ENCODE peak calls at places on chromosomes 13 and 19, in eight cellular contexts. K, E, G, M, H, N, B and P are unnamed samples.
A peak's percentile ranks its signal among the peaks of the same experiment; 100 is the strongest.

GRCh38 chr19:29266001-29266400 is 53.0 kb upstream of the UQCRFS1 start:
- DNase-seq in K (no peak), E (no peak), G (no peak), M (no peak), H (no peak), N (no peak), B (no peak), P (no peak)

GRCh38 chr13:75178436-75178835 is 303.5 kb downstream of the TBC1D4 start:
- DNase-seq in K (no peak), E (no peak), G (no peak), M (no peak), H (no peak), N (no peak), B (no peak), P (no peak)

GRCh38 chr19:38993271-38993670 is 17.7 kb upstream of the FBXO17 start:
- DNase-seq in K (no peak), E (no peak), G (no peak), M (no peak), H (peak; percentile 68), N (no peak), B (no peak), P (no peak)

GRCh38 chr19:40217027-40217810 is 965 bp downstream of the TTC9B start:
- DNase-seq in K (no peak), E (peak; percentile 28), G (no peak), M (peak; percentile 74), H (no peak), N (peak; percentile 74), B (no peak), P (no peak)

GRCh38 chr13:24834902-24835510 is 71.0 kb downstream of the RNF17 start:
- DNase-seq in K (no peak), E (peak; percentile 13), G (no peak), M (peak; percentile 4), H (no peak), N (peak; percentile 19), B (no peak), P (no peak)

GRCh38 chr13:43543331-43543730 is 243.4 kb downstream of the ENOX1 start:
- DNase-seq in K (no peak), E (no peak), G (no peak), M (no peak), H (no peak), N (no peak), B (no peak), P (no peak)

GRCh38 chr13:25806304-25806974 is 245.4 kb downstream of the SHISA2 start:
- DNase-seq in K (no peak), E (no peak), G (no peak), M (peak; percentile 23), H (no peak), N (no peak), B (no peak), P (no peak)

GRCh38 chr13:21580736-21581135 is 23.2 kb downstream of the MICU2 start:
- DNase-seq in K (no peak), E (no peak), G (no peak), M (no peak), H (no peak), N (no peak), B (no peak), P (no peak)

GRCh38 chr19:18230941-18231734 is 4.9 kb upstream of the PDE4C start:
- DNase-seq in K (no peak), E (no peak), G (no peak), M (no peak), H (no peak), N (no peak), B (no peak), P (no peak)

GRCh38 chr19:51259348-51260245 is 8.7 kb downstream of the SIGLECL1 start:
- DNase-seq in K (no peak), E (peak; percentile 37), G (no peak), M (peak; percentile 26), H (peak; percentile 54), N (peak; percentile 20), B (no peak), P (peak; percentile 27)

GRCh38 chr13:94657167-94657566 is 55.2 kb downstream of the SOX21 start:
- DNase-seq in K (no peak), E (no peak), G (no peak), M (no peak), H (peak; percentile 30), N (no peak), B (no peak), P (no peak)

GRCh38 chr19:18386543-18387251 is 739 bp downstream of the GDF15 start:
- DNase-seq in K (no peak), E (no peak), G (no peak), M (no peak), H (peak; percentile 69), N (peak; percentile 82), B (peak; percentile 22), P (no peak)

GRCh38 chr13:89465366-89465765 is 1794.2 kb downstream of the SLITRK5 start:
- DNase-seq in K (no peak), E (no peak), G (no peak), M (no peak), H (peak; percentile 9), N (no peak), B (no peak), P (no peak)

GRCh38 chr19:44653977-44654784 is 10.5 kb downstream of the PVR start:
- DNase-seq in K (no peak), E (peak; percentile 88), G (peak; percentile 72), M (peak; percentile 71), H (peak; percentile 68), N (peak; percentile 87), B (peak; percentile 61), P (no peak)

GRCh38 chr19:4197625-4198466 is 15.4 kb downstream of the ANKRD24 start:
- DNase-seq in K (no peak), E (no peak), G (no peak), M (no peak), H (no peak), N (no peak), B (no peak), P (no peak)

GRCh38 chr13:73230714-73231113 is 171.9 kb downstream of the KLF5 start:
- DNase-seq in K (no peak), E (no peak), G (no peak), M (no peak), H (peak; percentile 16), N (no peak), B (no peak), P (no peak)

GRCh38 chr13:48094404-48094780 is 512 bp downstream of the MED4 start:
- DNase-seq in K (no peak), E (peak; percentile 22), G (no peak), M (no peak), H (no peak), N (no peak), B (no peak), P (no peak)

GRCh38 chr19:10820173-10820572 is 15.8 kb downstream of the TMED1 start:
- DNase-seq in K (no peak), E (peak; percentile 34), G (no peak), M (no peak), H (no peak), N (no peak), B (no peak), P (no peak)

GRCh38 chr19:12092065-12092867 is 27.7 kb downstream of the ZNF844 start:
- DNase-seq in K (peak; percentile 49), E (no peak), G (peak; percentile 90), M (peak; percentile 92), H (peak; percentile 93), N (peak; percentile 88), B (peak; percentile 44), P (peak; percentile 71)

DNA sequence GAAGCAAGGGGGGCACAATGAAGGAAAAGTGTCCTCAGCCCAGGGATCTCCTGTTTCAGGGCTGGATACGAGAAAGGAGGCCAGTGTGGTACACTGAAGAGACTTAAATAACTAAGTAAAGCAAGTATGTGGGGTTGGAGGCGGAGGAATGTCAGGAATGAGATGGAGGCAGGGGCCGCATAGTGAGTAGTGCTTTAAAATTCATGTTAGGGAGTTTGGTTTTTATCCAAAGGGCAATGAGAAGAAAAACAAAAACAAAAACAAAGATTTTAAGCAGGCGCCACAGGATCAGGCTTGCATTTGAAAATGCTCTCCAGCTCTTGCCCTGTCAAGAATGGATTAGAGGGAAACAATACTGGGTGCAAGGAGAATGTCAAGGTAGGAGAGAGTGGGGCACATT is 273.4 kb downstream of the DCLK1 start:
- DNase-seq in K (no peak), E (no peak), G (no peak), M (no peak), H (peak; percentile 33), N (no peak), B (no peak), P (peak; percentile 60)
- H3K27ac ChIP-seq in K (peak overlapping the region; percentile 87), E (no peak overlapping the region), G (no peak overlapping the region), M (no peak overlapping the region), H (no peak overlapping the region), N (no peak overlapping the region), B (peak overlapping the region; percentile 78), P (peak overlapping the region; percentile 21)

GRCh38 chr19:41551212-41551610 is 24.8 kb upstream of the CEACAM21 start:
- DNase-seq in K (no peak), E (no peak), G (no peak), M (no peak), H (no peak), N (no peak), B (no peak), P (no peak)
- H3K27ac ChIP-seq in K (no peak overlapping the region), E (peak overlapping the region; percentile 99), G (peak overlapping the region; percentile 68), M (no peak overlapping the region), H (no peak overlapping the region), N (no peak overlapping the region), B (peak overlapping the region; percentile 56), P (no peak overlapping the region)

DNA sequence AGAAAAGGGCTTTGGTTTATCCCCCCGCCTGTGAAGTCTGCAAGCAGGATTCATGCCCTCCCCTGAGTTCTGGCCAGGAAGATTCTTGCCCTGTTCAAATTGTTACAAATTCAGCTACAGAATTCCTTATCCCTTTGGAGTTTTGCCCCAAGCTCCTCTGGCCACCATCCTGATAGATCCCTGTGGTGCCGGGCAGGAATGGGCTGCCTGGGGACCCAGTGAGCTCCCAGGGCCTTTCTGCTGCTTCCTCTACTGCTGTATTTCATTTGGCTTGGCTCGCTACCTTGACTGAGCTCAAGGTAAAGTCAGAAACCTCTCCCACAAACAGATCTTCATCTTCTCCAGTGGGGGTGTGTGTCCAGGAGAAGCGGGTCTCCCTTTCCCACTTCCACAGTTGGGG is 194.6 kb upstream of the NBEA start:
- DNase-seq in K (no peak), E (no peak), G (no peak), M (no peak), H (peak; percentile 25), N (no peak), B (no peak), P (no peak)
- H3K27ac ChIP-seq in K (no peak overlapping the region), E (no peak overlapping the region), G (peak overlapping the region; percentile 86), M (peak overlapping the region; percentile 44), H (no peak overlapping the region), N (no peak overlapping the region), B (peak overlapping the region; percentile 74), P (no peak overlapping the region)

GRCh38 chr13:70391678-70392077 is 283.4 kb upstream of the KLHL1 start:
- DNase-seq in K (no peak), E (no peak), G (no peak), M (peak; percentile 1), H (no peak), N (peak; percentile 82), B (no peak), P (no peak)

GRCh38 chr13:70390064-70390463 is 281.8 kb upstream of the KLHL1 start:
- DNase-seq in K (no peak), E (no peak), G (no peak), M (no peak), H (no peak), N (no peak), B (no peak), P (no peak)

GRCh38 chr13:70394149-70394548 is 285.9 kb upstream of the KLHL1 start:
- DNase-seq in K (no peak), E (no peak), G (no peak), M (no peak), H (no peak), N (no peak), B (no peak), P (no peak)

GRCh38 chr13:70388935-70389334 is 280.7 kb upstream of the KLHL1 start:
- DNase-seq in K (no peak), E (no peak), G (no peak), M (no peak), H (no peak), N (no peak), B (no peak), P (no peak)

GRCh38 chr13:70390968-70391367 is 282.7 kb upstream of the KLHL1 start:
- DNase-seq in K (no peak), E (no peak), G (no peak), M (no peak), H (no peak), N (no peak), B (no peak), P (no peak)
- H3K27ac ChIP-seq in K (no peak overlapping the region), E (no peak overlapping the region), G (no peak overlapping the region), M (no peak overlapping the region), H (no peak overlapping the region), N (no peak overlapping the region), B (no peak overlapping the region), P (no peak overlapping the region)